ENCODE peak calls at places on chromosomes 16 and 17, in four cellular contexts. M, O, C and N are unnamed samples.
A peak's percentile ranks its signal among the peaks of the same experiment; 100 is the strongest.

GRCh38 chr16:80125677-80126076 is 415.1 kb upstream of the DYNLRB2 start:
- DNase-seq in M (no peak), O (no peak), C (no peak), N (no peak)

GRCh38 chr16:75105306-75106061 is 11.1 kb downstream of the LDHD start:
- DNase-seq in M (no peak), O (no peak), C (peak; percentile 29), N (no peak)

GRCh38 chr17:49352587-49353154 is 9.4 kb downstream of the ZNF652 start:
- DNase-seq in M (no peak), O (no peak), C (no peak), N (no peak)

GRCh38 chr17:10754109-10754508 is 24.3 kb upstream of the TMEM220 start:
- DNase-seq in M (no peak), O (no peak), C (peak; percentile 46), N (no peak)

GRCh38 chr16:89350701-89351380 is 133.3 kb downstream of the ZNF778 start:
- DNase-seq in M (no peak), O (no peak), C (no peak), N (no peak)

GRCh38 chr17:50238594-50239287 is 35.5 kb upstream of the TMEM92 start:
- DNase-seq in M (no peak), O (no peak), C (no peak), N (no peak)

GRCh38 chr17:29559640-29560039 is 7.2 kb downstream of the ABHD15 start:
- DNase-seq in M (no peak), O (no peak), C (no peak), N (no peak)

GRCh38 chr17:1188812-1189211 is 9.0 kb upstream of the ABR start:
- DNase-seq in M (no peak), O (peak; percentile 83), C (no peak), N (no peak)

GRCh38 chr17:7704601-7705268 is at the start of gene EFNB3:
- DNase-seq in M (no peak), O (no peak), C (no peak), N (peak; percentile 48)

GRCh38 chr16:7380907-7381306 is 48.3 kb downstream of the RBFOX1 start:
- DNase-seq in M (no peak), O (no peak), C (no peak), N (no peak)

GRCh38 chr16:24775455-24775854 is 46.0 kb downstream of the TNRC6A start:
- DNase-seq in M (no peak), O (no peak), C (no peak), N (no peak)

GRCh38 chr16:86375841-86376240 is 134.5 kb upstream of the FOXF1 start:
- DNase-seq in M (no peak), O (no peak), C (no peak), N (no peak)

GRCh38 chr17:47286198-47286914 is 32.7 kb downstream of the ITGB3 start:
- DNase-seq in M (no peak), O (no peak), C (peak; percentile 73), N (no peak)

GRCh38 chr16:88657371-88657770 is 5.5 kb downstream of the MVD start:
- DNase-seq in M (no peak), O (no peak), C (no peak), N (no peak)

GRCh38 chr17:78472035-78472905 is 93.8 kb downstream of the PGS1 start:
- DNase-seq in M (no peak), O (no peak), C (peak; percentile 78), N (no peak)

GRCh38 chr16:73063854-73064226 is 15.9 kb upstream of the ZFHX3 start:
- DNase-seq in M (no peak), O (no peak), C (no peak), N (no peak)

GRCh38 chr17:51613255-51613654 is 352.9 kb downstream of the UTP18 start:
- DNase-seq in M (no peak), O (no peak), C (no peak), N (no peak)

GRCh38 chr17:46727572-46728348 is 90.7 kb downstream of the WNT3 start:
- DNase-seq in M (no peak), O (no peak), C (no peak), N (no peak)

GRCh38 chr16:27366687-27367462 is 35.1 kb upstream of the IL21R start:
- DNase-seq in M (no peak), O (no peak), C (peak; percentile 71), N (no peak)

GRCh38 chr17:67751101-67752074 is 33.7 kb downstream of the NOL11 start:
- DNase-seq in M (no peak), O (no peak), C (no peak), N (no peak)

GRCh38 chr17:29568331-29569244 is at the start of gene TP53I13:
- DNase-seq in M (peak; percentile 88), O (no peak), C (peak; percentile 92), N (peak; percentile 80)

GRCh38 chr16:53541326-53541725 is 38.3 kb upstream of the AKTIP start:
- DNase-seq in M (no peak), O (no peak), C (no peak), N (no peak)

GRCh38 chr16:30786936-30787612 is at the start of gene ZNF629:
- DNase-seq in M (no peak), O (peak; percentile 57), C (no peak), N (peak; percentile 93)

GRCh38 chr17:73091410-73091769 is 1.1 kb downstream of the SLC39A11 start:
- DNase-seq in M (no peak), O (no peak), C (no peak), N (no peak)

GRCh38 chr16:51355871-51356270 is 204.8 kb upstream of the SALL1 start:
- DNase-seq in M (no peak), O (no peak), C (no peak), N (no peak)

GRCh38 chr16:59601452-59601851 is 867.3 kb upstream of the GOT2 start:
- DNase-seq in M (no peak), O (no peak), C (no peak), N (no peak)

GRCh38 chr17:794876-795275 is 12.7 kb downstream of the MRM3 start:
- DNase-seq in M (peak; percentile 6), O (peak; percentile 65), C (peak; percentile 81), N (no peak)

GRCh38 chr16:56275076-56275475 is 83.8 kb downstream of the GNAO1 start:
- DNase-seq in M (no peak), O (no peak), C (no peak), N (no peak)

GRCh38 chr16:14286381-14287230 is 215.5 kb downstream of the MRTFB start:
- DNase-seq in M (no peak), O (no peak), C (peak; percentile 59), N (no peak)

GRCh38 chr17:51636291-51636690 is 375.9 kb downstream of the UTP18 start:
- DNase-seq in M (no peak), O (no peak), C (no peak), N (no peak)

GRCh38 chr16:89407282-89407924 is 83.0 kb downstream of the ANKRD11 start:
- DNase-seq in M (no peak), O (no peak), C (no peak), N (no peak)

GRCh38 chr17:82302991-82303943 is 14.1 kb downstream of the CD7 start:
- DNase-seq in M (no peak), O (no peak), C (peak; percentile 45), N (no peak)

GRCh38 chr17:50813583-50813982 is 21.8 kb upstream of the WFIKKN2 start:
- DNase-seq in M (no peak), O (no peak), C (no peak), N (no peak)

GRCh38 chr17:32265896-32266388 is 310 bp downstream of the RHBDL3 start:
- DNase-seq in M (no peak), O (no peak), C (no peak), N (no peak)

GRCh38 chr17:32264823-32265191 is 825 bp upstream of the RHBDL3 start:
- DNase-seq in M (no peak), O (no peak), C (no peak), N (no peak)

GRCh38 chr17:32261937-32262510 is 3.6 kb upstream of the RHBDL3 start:
- DNase-seq in M (no peak), O (no peak), C (no peak), N (no peak)

GRCh38 chr17:32265192-32265895 is at the start of gene RHBDL3:
- DNase-seq in M (no peak), O (no peak), C (peak; percentile 52), N (peak; percentile 71)

GRCh38 chr17:32264140-32264799 is 1.4 kb upstream of the RHBDL3 start:
- DNase-seq in M (no peak), O (no peak), C (no peak), N (no peak)
- TF ChIP-seq CTCF in M (no peak), O (no peak), C (no peak), N (no peak)

GRCh38 chr16:1119129-1119528 is 23.1 kb upstream of the C1QTNF8 start:
- DNase-seq in M (no peak), O (no peak), C (no peak), N (no peak)
- TF ChIP-seq CTCF in M (no peak), O (no peak), C (no peak), N (no peak)

DNA sequence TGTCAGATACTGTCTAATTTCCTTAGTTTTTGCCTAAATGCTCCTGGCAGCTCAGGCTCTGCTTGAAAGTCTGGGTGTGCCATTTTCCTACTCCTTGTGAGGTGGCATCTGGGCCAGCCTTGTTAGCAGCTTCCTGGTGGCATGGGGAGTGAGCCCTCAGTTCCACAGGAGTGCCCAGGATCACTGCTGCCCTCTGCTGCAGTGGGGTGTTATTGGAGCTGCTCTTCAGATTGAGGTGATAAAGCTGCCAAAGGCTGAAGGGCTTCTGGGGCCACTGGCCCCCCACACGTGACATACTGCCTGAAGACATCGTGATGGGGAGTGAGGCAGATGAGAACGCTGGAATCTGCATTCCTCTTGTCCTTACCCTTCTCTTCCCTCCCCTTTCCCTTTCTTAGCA is 27.4 kb downstream of the CEP95 start:
- DNase-seq in M (no peak), O (no peak), C (no peak), N (no peak)
- TF ChIP-seq CTCF in M (no peak), O (no peak), C (no peak), N (peak; percentile 18)

GRCh38 chr17:58121925-58122324 is 26.3 kb upstream of the OR4D1 start:
- DNase-seq in M (peak; percentile 31), O (no peak), C (peak; percentile 44), N (peak; percentile 21)
- TF ChIP-seq CTCF in M (peak; percentile 51), O (no peak), C (peak; percentile 18), N (peak; percentile 48)

GRCh38 chr17:36913132-36913531 is 24.1 kb upstream of the LHX1 start:
- DNase-seq in M (no peak), O (no peak), C (no peak), N (no peak)

GRCh38 chr17:36907407-36907806 is 29.9 kb upstream of the LHX1 start:
- DNase-seq in M (no peak), O (no peak), C (no peak), N (no peak)

GRCh38 chr17:36911007-36911406 is 26.3 kb upstream of the LHX1 start:
- DNase-seq in M (no peak), O (no peak), C (no peak), N (no peak)

GRCh38 chr17:36910513-36910912 is 26.8 kb upstream of the LHX1 start:
- DNase-seq in M (no peak), O (no peak), C (no peak), N (no peak)
- TF ChIP-seq CTCF in M (no peak), O (no peak), C (no peak), N (no peak)

GRCh38 chr17:13939222-13939621 is 130.1 kb upstream of the COX10 start:
- DNase-seq in M (no peak), O (no peak), C (no peak), N (no peak)
- TF ChIP-seq CTCF in M (no peak), O (no peak), C (no peak), N (no peak)

GRCh38 chr17:81049372-81049911 is 14.5 kb downstream of the BAIAP2 start:
- DNase-seq in M (no peak), O (no peak), C (no peak), N (no peak)
- TF ChIP-seq CTCF in M (no peak), O (no peak), C (no peak), N (no peak)